ENCODE peak calls at places on chromosomes 12 and 14, in eight cellular contexts. I is RPMI7951, Q is AG20443, O is NCI-H2081, T is myocyte, M is endothelial cell of umbilical vein, F is fibroblast of mammary gland, K is cardiac fibroblast. S is an unnamed sample.

GRCh38 chr14:64762044-64763034 is 58.1 kb downstream of the PLEKHG3 start:
- DNase-seq in F (peak; percentile 86), Q (peak; percentile 78), K (peak; percentile 87), I (peak; percentile 84), T (peak; percentile 92), O (peak; percentile 79), M (peak; percentile 89), S (peak; percentile 87)

GRCh38 chr14:35369701-35370191 is 34.8 kb downstream of the NFKBIA start:
- DNase-seq in T (no peak), F (peak; percentile 49), M (no peak), Q (no peak), K (peak; percentile 50), O (peak; percentile 3), I (no peak), S (no peak)

GRCh38 chr14:92677087-92677668 is 71.2 kb downstream of the LGMN start:
- DNase-seq in T (no peak), O (no peak), K (no peak), M (no peak), F (peak; percentile 77), Q (no peak), I (no peak), S (no peak)

GRCh38 chr12:39300799-39301198 is 142.1 kb downstream of the KIF21A start:
- DNase-seq in Q (no peak), F (peak; percentile 80), T (peak; percentile 1), O (no peak), M (peak; percentile 84), I (no peak), K (peak; percentile 71), S (peak; percentile 1)

GRCh38 chr12:5083955-5084849 is 40.5 kb downstream of the KCNA5 start:
- DNase-seq in T (peak; percentile 70), Q (peak; percentile 72), I (peak; percentile 66), F (peak; percentile 60), K (peak; percentile 76), O (peak; percentile 50), M (peak; percentile 59), S (peak; percentile 74)

GRCh38 chr12:26187014-26187413 is 8.4 kb upstream of the SSPN start:
- DNase-seq in F (no peak), M (no peak), I (no peak), K (no peak), Q (no peak), T (no peak), O (no peak), S (no peak)

GRCh38 chr14:65229431-65230286 is 127.3 kb upstream of the MAX start:
- DNase-seq in I (peak; percentile 80), F (peak; percentile 68), T (peak; percentile 41), M (peak; percentile 67), K (peak; percentile 54), O (peak; percentile 29), Q (peak; percentile 59), S (no peak)

GRCh38 chr12:58750484-58750883 is 169.8 kb downstream of the LRIG3 start:
- DNase-seq in M (no peak), K (peak; percentile 95), O (no peak), T (peak; percentile 85), F (peak; percentile 98), Q (peak; percentile 67), I (peak; percentile 95), S (peak; percentile 82)

GRCh38 chr14:90453401-90453951 is 56.6 kb downstream of the CALM1 start:
- DNase-seq in F (no peak), Q (no peak), K (peak; percentile 6), O (peak; percentile 16), I (no peak), T (no peak), M (peak; percentile 94), S (peak; percentile 25)

GRCh38 chr12:6799147-6799546 is 9.8 kb downstream of the CD4 start:
- DNase-seq in I (no peak), O (no peak), K (no peak), Q (no peak), F (no peak), T (no peak), M (no peak), S (no peak)